ENCODE peak calls at places on chromosomes 1 and 21, in eight cellular contexts. One of them, this sample, is unnamed.

GRCh38 chr1:17013598-17014320 is 2.0 kb upstream of the ATP13A2 start:
- DNase-seq in globus pallidus: peak
- DNase-seq in AG04450: no peak
- DNase-seq in activated T-helper 9 cell treated with anti-CD3 and anti-CD28 coated beads, Interleukin-2, amount 50 U/mL, for 16 hours: no peak
- DNase-seq in GM04504: no peak
- DNase-seq in activated CD4-positive, CD25-positive, alpha-beta regulatory T cell: no peak
- DNase-seq in stimulated activated CD8-positive, alpha-beta memory T cell treated with anti-CD3 and anti-CD28 coated beads, Interleukin-12 subunit alpha, Interleukin-12 subunit beta, amount 100 ng/mL, for 1 hour: no peak
- DNase-seq in fibroblast of the aortic adventitia: no peak
- DNase-seq in this sample: no peak

GRCh38 chr1:27099154-27099903 is 55.6 kb downstream of the SLC9A1 start:
- DNase-seq in AG04450: peak
- DNase-seq in activated T-helper 9 cell treated with anti-CD3 and anti-CD28 coated beads, Interleukin-2, amount 50 U/mL, for 16 hours: no peak
- DNase-seq in GM04504: peak
- DNase-seq in stimulated activated CD8-positive, alpha-beta memory T cell treated with anti-CD3 and anti-CD28 coated beads, Interleukin-12 subunit alpha, Interleukin-12 subunit beta, amount 100 ng/mL, for 1 hour: no peak
- DNase-seq in globus pallidus: no peak
- DNase-seq in activated CD4-positive, CD25-positive, alpha-beta regulatory T cell: no peak
- DNase-seq in fibroblast of the aortic adventitia: peak
- DNase-seq in this sample: no peak

GRCh38 chr1:167876597-167877175 is 37.2 kb downstream of the ADCY10 start:
- DNase-seq in fibroblast of the aortic adventitia: no peak
- DNase-seq in stimulated activated CD8-positive, alpha-beta memory T cell treated with anti-CD3 and anti-CD28 coated beads, Interleukin-12 subunit alpha, Interleukin-12 subunit beta, amount 100 ng/mL, for 1 hour: no peak
- DNase-seq in globus pallidus: no peak
- DNase-seq in GM04504: no peak
- DNase-seq in AG04450: no peak
- DNase-seq in activated CD4-positive, CD25-positive, alpha-beta regulatory T cell: no peak
- DNase-seq in activated T-helper 9 cell treated with anti-CD3 and anti-CD28 coated beads, Interleukin-2, amount 50 U/mL, for 16 hours: no peak
- DNase-seq in this sample: no peak

GRCh38 chr1:169874229-169874628 is 19.5 kb downstream of the SCYL3 start:
- DNase-seq in globus pallidus: no peak
- DNase-seq in activated CD4-positive, CD25-positive, alpha-beta regulatory T cell: no peak
- DNase-seq in fibroblast of the aortic adventitia: peak
- DNase-seq in activated T-helper 9 cell treated with anti-CD3 and anti-CD28 coated beads, Interleukin-2, amount 50 U/mL, for 16 hours: no peak
- DNase-seq in stimulated activated CD8-positive, alpha-beta memory T cell treated with anti-CD3 and anti-CD28 coated beads, Interleukin-12 subunit alpha, Interleukin-12 subunit beta, amount 100 ng/mL, for 1 hour: no peak
- DNase-seq in GM04504: peak
- DNase-seq in AG04450: peak
- DNase-seq in this sample: no peak

GRCh38 chr1:215473943-215474342 is 93.2 kb upstream of the KCTD3 start:
- DNase-seq in stimulated activated CD8-positive, alpha-beta memory T cell treated with anti-CD3 and anti-CD28 coated beads, Interleukin-12 subunit alpha, Interleukin-12 subunit beta, amount 100 ng/mL, for 1 hour: no peak
- DNase-seq in AG04450: no peak
- DNase-seq in activated CD4-positive, CD25-positive, alpha-beta regulatory T cell: no peak
- DNase-seq in fibroblast of the aortic adventitia: peak
- DNase-seq in GM04504: peak
- DNase-seq in activated T-helper 9 cell treated with anti-CD3 and anti-CD28 coated beads, Interleukin-2, amount 50 U/mL, for 16 hours: no peak
- DNase-seq in globus pallidus: no peak
- DNase-seq in this sample: no peak

GRCh38 chr1:179554394-179554793 is 21.4 kb downstream of the NPHS2 start:
- DNase-seq in GM04504: no peak
- DNase-seq in AG04450: no peak
- DNase-seq in activated T-helper 9 cell treated with anti-CD3 and anti-CD28 coated beads, Interleukin-2, amount 50 U/mL, for 16 hours: no peak
- DNase-seq in activated CD4-positive, CD25-positive, alpha-beta regulatory T cell: no peak
- DNase-seq in fibroblast of the aortic adventitia: no peak
- DNase-seq in globus pallidus: no peak
- DNase-seq in stimulated activated CD8-positive, alpha-beta memory T cell treated with anti-CD3 and anti-CD28 coated beads, Interleukin-12 subunit alpha, Interleukin-12 subunit beta, amount 100 ng/mL, for 1 hour: no peak
- DNase-seq in this sample: no peak

GRCh38 chr1:17260738-17261137 is 11.8 kb downstream of the PADI3 start:
- DNase-seq in activated T-helper 9 cell treated with anti-CD3 and anti-CD28 coated beads, Interleukin-2, amount 50 U/mL, for 16 hours: no peak
- DNase-seq in fibroblast of the aortic adventitia: no peak
- DNase-seq in stimulated activated CD8-positive, alpha-beta memory T cell treated with anti-CD3 and anti-CD28 coated beads, Interleukin-12 subunit alpha, Interleukin-12 subunit beta, amount 100 ng/mL, for 1 hour: no peak
- DNase-seq in activated CD4-positive, CD25-positive, alpha-beta regulatory T cell: no peak
- DNase-seq in AG04450: no peak
- DNase-seq in globus pallidus: no peak
- DNase-seq in GM04504: no peak
- DNase-seq in this sample: no peak

GRCh38 chr1:3431266-3431665 is 23.2 kb upstream of the ARHGEF16 start:
- DNase-seq in activated CD4-positive, CD25-positive, alpha-beta regulatory T cell: no peak
- DNase-seq in activated T-helper 9 cell treated with anti-CD3 and anti-CD28 coated beads, Interleukin-2, amount 50 U/mL, for 16 hours: no peak
- DNase-seq in GM04504: no peak
- DNase-seq in fibroblast of the aortic adventitia: no peak
- DNase-seq in AG04450: no peak
- DNase-seq in stimulated activated CD8-positive, alpha-beta memory T cell treated with anti-CD3 and anti-CD28 coated beads, Interleukin-12 subunit alpha, Interleukin-12 subunit beta, amount 100 ng/mL, for 1 hour: no peak
- DNase-seq in globus pallidus: no peak
- DNase-seq in this sample: no peak

GRCh38 chr1:14553711-14554110 is 44.8 kb upstream of the KAZN start:
- DNase-seq in activated CD4-positive, CD25-positive, alpha-beta regulatory T cell: no peak
- DNase-seq in stimulated activated CD8-positive, alpha-beta memory T cell treated with anti-CD3 and anti-CD28 coated beads, Interleukin-12 subunit alpha, Interleukin-12 subunit beta, amount 100 ng/mL, for 1 hour: no peak
- DNase-seq in activated T-helper 9 cell treated with anti-CD3 and anti-CD28 coated beads, Interleukin-2, amount 50 U/mL, for 16 hours: no peak
- DNase-seq in GM04504: no peak
- DNase-seq in globus pallidus: no peak
- DNase-seq in AG04450: no peak
- DNase-seq in fibroblast of the aortic adventitia: no peak
- DNase-seq in this sample: no peak

GRCh38 chr1:44401256-44402228 is 3.5 kb upstream of the RNF220 start:
- DNase-seq in activated CD4-positive, CD25-positive, alpha-beta regulatory T cell: no peak
- DNase-seq in globus pallidus: no peak
- DNase-seq in activated T-helper 9 cell treated with anti-CD3 and anti-CD28 coated beads, Interleukin-2, amount 50 U/mL, for 16 hours: no peak
- DNase-seq in AG04450: no peak
- DNase-seq in stimulated activated CD8-positive, alpha-beta memory T cell treated with anti-CD3 and anti-CD28 coated beads, Interleukin-12 subunit alpha, Interleukin-12 subunit beta, amount 100 ng/mL, for 1 hour: no peak
- DNase-seq in GM04504: no peak
- DNase-seq in fibroblast of the aortic adventitia: no peak
- DNase-seq in this sample: no peak

GRCh38 chr1:182662121-182662890 is 22.1 kb downstream of the RGS8 start:
- DNase-seq in AG04450: no peak
- DNase-seq in activated T-helper 9 cell treated with anti-CD3 and anti-CD28 coated beads, Interleukin-2, amount 50 U/mL, for 16 hours: no peak
- DNase-seq in fibroblast of the aortic adventitia: no peak
- DNase-seq in globus pallidus: peak
- DNase-seq in stimulated activated CD8-positive, alpha-beta memory T cell treated with anti-CD3 and anti-CD28 coated beads, Interleukin-12 subunit alpha, Interleukin-12 subunit beta, amount 100 ng/mL, for 1 hour: no peak
- DNase-seq in GM04504: no peak
- DNase-seq in activated CD4-positive, CD25-positive, alpha-beta regulatory T cell: no peak
- DNase-seq in this sample: no peak

GRCh38 chr1:20233394-20233793 is 47.1 kb upstream of the PLA2G2C start:
- DNase-seq in stimulated activated CD8-positive, alpha-beta memory T cell treated with anti-CD3 and anti-CD28 coated beads, Interleukin-12 subunit alpha, Interleukin-12 subunit beta, amount 100 ng/mL, for 1 hour: no peak
- DNase-seq in AG04450: no peak
- DNase-seq in GM04504: no peak
- DNase-seq in activated CD4-positive, CD25-positive, alpha-beta regulatory T cell: no peak
- DNase-seq in activated T-helper 9 cell treated with anti-CD3 and anti-CD28 coated beads, Interleukin-2, amount 50 U/mL, for 16 hours: no peak
- DNase-seq in globus pallidus: no peak
- DNase-seq in fibroblast of the aortic adventitia: peak
- DNase-seq in this sample: no peak

GRCh38 chr21:33640697-33641338 is 723 bp downstream of the CRYZL1 start:
- DNase-seq in fibroblast of the aortic adventitia: peak
- DNase-seq in GM04504: peak
- DNase-seq in activated T-helper 9 cell treated with anti-CD3 and anti-CD28 coated beads, Interleukin-2, amount 50 U/mL, for 16 hours: no peak
- DNase-seq in globus pallidus: no peak
- DNase-seq in AG04450: no peak
- DNase-seq in stimulated activated CD8-positive, alpha-beta memory T cell treated with anti-CD3 and anti-CD28 coated beads, Interleukin-12 subunit alpha, Interleukin-12 subunit beta, amount 100 ng/mL, for 1 hour: no peak
- DNase-seq in activated CD4-positive, CD25-positive, alpha-beta regulatory T cell: no peak
- DNase-seq in this sample: peak

GRCh38 chr1:156961709-156962108 is 41.3 kb downstream of the LRRC71 start:
- DNase-seq in activated CD4-positive, CD25-positive, alpha-beta regulatory T cell: no peak
- DNase-seq in globus pallidus: no peak
- DNase-seq in AG04450: no peak
- DNase-seq in fibroblast of the aortic adventitia: no peak
- DNase-seq in GM04504: no peak
- DNase-seq in activated T-helper 9 cell treated with anti-CD3 and anti-CD28 coated beads, Interleukin-2, amount 50 U/mL, for 16 hours: no peak
- DNase-seq in stimulated activated CD8-positive, alpha-beta memory T cell treated with anti-CD3 and anti-CD28 coated beads, Interleukin-12 subunit alpha, Interleukin-12 subunit beta, amount 100 ng/mL, for 1 hour: no peak
- DNase-seq in this sample: peak

GRCh38 chr1:85276290-85277026 is at the start of gene BCL10:
- DNase-seq in fibroblast of the aortic adventitia: peak
- DNase-seq in globus pallidus: peak
- DNase-seq in activated T-helper 9 cell treated with anti-CD3 and anti-CD28 coated beads, Interleukin-2, amount 50 U/mL, for 16 hours: peak
- DNase-seq in GM04504: peak
- DNase-seq in stimulated activated CD8-positive, alpha-beta memory T cell treated with anti-CD3 and anti-CD28 coated beads, Interleukin-12 subunit alpha, Interleukin-12 subunit beta, amount 100 ng/mL, for 1 hour: peak
- DNase-seq in AG04450: peak
- DNase-seq in activated CD4-positive, CD25-positive, alpha-beta regulatory T cell: peak
- DNase-seq in this sample: peak

GRCh38 chr1:213681788-213682340 is 305.9 kb upstream of the PROX1 start:
- DNase-seq in globus pallidus: no peak
- DNase-seq in activated CD4-positive, CD25-positive, alpha-beta regulatory T cell: no peak
- DNase-seq in activated T-helper 9 cell treated with anti-CD3 and anti-CD28 coated beads, Interleukin-2, amount 50 U/mL, for 16 hours: no peak
- DNase-seq in GM04504: no peak
- DNase-seq in fibroblast of the aortic adventitia: no peak
- DNase-seq in stimulated activated CD8-positive, alpha-beta memory T cell treated with anti-CD3 and anti-CD28 coated beads, Interleukin-12 subunit alpha, Interleukin-12 subunit beta, amount 100 ng/mL, for 1 hour: no peak
- DNase-seq in AG04450: no peak
- DNase-seq in this sample: no peak

GRCh38 chr1:48018799-48019198 is 21.6 kb upstream of the TRABD2B start:
- DNase-seq in activated CD4-positive, CD25-positive, alpha-beta regulatory T cell: no peak
- DNase-seq in GM04504: no peak
- DNase-seq in globus pallidus: no peak
- DNase-seq in activated T-helper 9 cell treated with anti-CD3 and anti-CD28 coated beads, Interleukin-2, amount 50 U/mL, for 16 hours: no peak
- DNase-seq in AG04450: no peak
- DNase-seq in fibroblast of the aortic adventitia: no peak
- DNase-seq in stimulated activated CD8-positive, alpha-beta memory T cell treated with anti-CD3 and anti-CD28 coated beads, Interleukin-12 subunit alpha, Interleukin-12 subunit beta, amount 100 ng/mL, for 1 hour: no peak
- DNase-seq in this sample: no peak

GRCh38 chr1:219261454-219261853 is 87.8 kb downstream of the LYPLAL1 start:
- DNase-seq in stimulated activated CD8-positive, alpha-beta memory T cell treated with anti-CD3 and anti-CD28 coated beads, Interleukin-12 subunit alpha, Interleukin-12 subunit beta, amount 100 ng/mL, for 1 hour: no peak
- DNase-seq in activated CD4-positive, CD25-positive, alpha-beta regulatory T cell: no peak
- DNase-seq in globus pallidus: no peak
- DNase-seq in activated T-helper 9 cell treated with anti-CD3 and anti-CD28 coated beads, Interleukin-2, amount 50 U/mL, for 16 hours: no peak
- DNase-seq in fibroblast of the aortic adventitia: no peak
- DNase-seq in AG04450: no peak
- DNase-seq in GM04504: no peak
- DNase-seq in this sample: no peak

GRCh38 chr21:27645285-27645684 is 678.4 kb upstream of the ADAMTS5 start:
- DNase-seq in GM04504: no peak
- DNase-seq in stimulated activated CD8-positive, alpha-beta memory T cell treated with anti-CD3 and anti-CD28 coated beads, Interleukin-12 subunit alpha, Interleukin-12 subunit beta, amount 100 ng/mL, for 1 hour: no peak
- DNase-seq in fibroblast of the aortic adventitia: peak
- DNase-seq in globus pallidus: no peak
- DNase-seq in activated T-helper 9 cell treated with anti-CD3 and anti-CD28 coated beads, Interleukin-2, amount 50 U/mL, for 16 hours: no peak
- DNase-seq in AG04450: no peak
- DNase-seq in activated CD4-positive, CD25-positive, alpha-beta regulatory T cell: no peak
- DNase-seq in this sample: no peak

GRCh38 chr1:111736548-111737215 is 2.5 kb downstream of the INKA2 start:
- DNase-seq in AG04450: no peak
- DNase-seq in activated T-helper 9 cell treated with anti-CD3 and anti-CD28 coated beads, Interleukin-2, amount 50 U/mL, for 16 hours: no peak
- DNase-seq in stimulated activated CD8-positive, alpha-beta memory T cell treated with anti-CD3 and anti-CD28 coated beads, Interleukin-12 subunit alpha, Interleukin-12 subunit beta, amount 100 ng/mL, for 1 hour: no peak
- DNase-seq in GM04504: no peak
- DNase-seq in globus pallidus: peak
- DNase-seq in fibroblast of the aortic adventitia: no peak
- DNase-seq in activated CD4-positive, CD25-positive, alpha-beta regulatory T cell: no peak
- DNase-seq in this sample: no peak

GRCh38 chr1:218967836-218968235 is 205.8 kb upstream of the LYPLAL1 start:
- DNase-seq in globus pallidus: no peak
- DNase-seq in AG04450: no peak
- DNase-seq in activated CD4-positive, CD25-positive, alpha-beta regulatory T cell: no peak
- DNase-seq in GM04504: peak
- DNase-seq in activated T-helper 9 cell treated with anti-CD3 and anti-CD28 coated beads, Interleukin-2, amount 50 U/mL, for 16 hours: no peak
- DNase-seq in fibroblast of the aortic adventitia: peak
- DNase-seq in stimulated activated CD8-positive, alpha-beta memory T cell treated with anti-CD3 and anti-CD28 coated beads, Interleukin-12 subunit alpha, Interleukin-12 subunit beta, amount 100 ng/mL, for 1 hour: no peak
- DNase-seq in this sample: no peak

GRCh38 chr1:87115317-87115885 is 201.0 kb downstream of the HS2ST1 start:
- DNase-seq in GM04504: peak
- DNase-seq in globus pallidus: no peak
- DNase-seq in activated T-helper 9 cell treated with anti-CD3 and anti-CD28 coated beads, Interleukin-2, amount 50 U/mL, for 16 hours: no peak
- DNase-seq in AG04450: peak
- DNase-seq in stimulated activated CD8-positive, alpha-beta memory T cell treated with anti-CD3 and anti-CD28 coated beads, Interleukin-12 subunit alpha, Interleukin-12 subunit beta, amount 100 ng/mL, for 1 hour: no peak
- DNase-seq in fibroblast of the aortic adventitia: peak
- DNase-seq in activated CD4-positive, CD25-positive, alpha-beta regulatory T cell: no peak
- DNase-seq in this sample: no peak

GRCh38 chr1:65820983-65821382 is 28.3 kb downstream of the PDE4B start:
- DNase-seq in fibroblast of the aortic adventitia: peak
- DNase-seq in stimulated activated CD8-positive, alpha-beta memory T cell treated with anti-CD3 and anti-CD28 coated beads, Interleukin-12 subunit alpha, Interleukin-12 subunit beta, amount 100 ng/mL, for 1 hour: no peak
- DNase-seq in activated T-helper 9 cell treated with anti-CD3 and anti-CD28 coated beads, Interleukin-2, amount 50 U/mL, for 16 hours: no peak
- DNase-seq in activated CD4-positive, CD25-positive, alpha-beta regulatory T cell: no peak
- DNase-seq in GM04504: peak
- DNase-seq in AG04450: peak
- DNase-seq in globus pallidus: no peak
- DNase-seq in this sample: no peak

GRCh38 chr1:183450086-183450485 is 22.2 kb upstream of the SMG7 start:
- DNase-seq in fibroblast of the aortic adventitia: no peak
- DNase-seq in activated T-helper 9 cell treated with anti-CD3 and anti-CD28 coated beads, Interleukin-2, amount 50 U/mL, for 16 hours: no peak
- DNase-seq in GM04504: no peak
- DNase-seq in activated CD4-positive, CD25-positive, alpha-beta regulatory T cell: no peak
- DNase-seq in stimulated activated CD8-positive, alpha-beta memory T cell treated with anti-CD3 and anti-CD28 coated beads, Interleukin-12 subunit alpha, Interleukin-12 subunit beta, amount 100 ng/mL, for 1 hour: no peak
- DNase-seq in globus pallidus: no peak
- DNase-seq in AG04450: no peak
- DNase-seq in this sample: no peak

GRCh38 chr1:215045647-215046308 is 36.8 kb upstream of the KCNK2 start:
- DNase-seq in globus pallidus: no peak
- DNase-seq in GM04504: peak
- DNase-seq in AG04450: no peak
- DNase-seq in activated CD4-positive, CD25-positive, alpha-beta regulatory T cell: no peak
- DNase-seq in fibroblast of the aortic adventitia: no peak
- DNase-seq in activated T-helper 9 cell treated with anti-CD3 and anti-CD28 coated beads, Interleukin-2, amount 50 U/mL, for 16 hours: no peak
- DNase-seq in stimulated activated CD8-positive, alpha-beta memory T cell treated with anti-CD3 and anti-CD28 coated beads, Interleukin-12 subunit alpha, Interleukin-12 subunit beta, amount 100 ng/mL, for 1 hour: no peak
- DNase-seq in this sample: no peak

GRCh38 chr1:49185455-49185980 is 408.8 kb upstream of the BEND5 start:
- DNase-seq in stimulated activated CD8-positive, alpha-beta memory T cell treated with anti-CD3 and anti-CD28 coated beads, Interleukin-12 subunit alpha, Interleukin-12 subunit beta, amount 100 ng/mL, for 1 hour: no peak
- DNase-seq in globus pallidus: no peak
- DNase-seq in GM04504: no peak
- DNase-seq in activated T-helper 9 cell treated with anti-CD3 and anti-CD28 coated beads, Interleukin-2, amount 50 U/mL, for 16 hours: no peak
- DNase-seq in fibroblast of the aortic adventitia: no peak
- DNase-seq in activated CD4-positive, CD25-positive, alpha-beta regulatory T cell: no peak
- DNase-seq in AG04450: no peak
- DNase-seq in this sample: no peak

GRCh38 chr1:154758346-154758745 is 111.7 kb downstream of the KCNN3 start:
- DNase-seq in stimulated activated CD8-positive, alpha-beta memory T cell treated with anti-CD3 and anti-CD28 coated beads, Interleukin-12 subunit alpha, Interleukin-12 subunit beta, amount 100 ng/mL, for 1 hour: no peak
- DNase-seq in globus pallidus: no peak
- DNase-seq in GM04504: no peak
- DNase-seq in activated CD4-positive, CD25-positive, alpha-beta regulatory T cell: no peak
- DNase-seq in AG04450: no peak
- DNase-seq in activated T-helper 9 cell treated with anti-CD3 and anti-CD28 coated beads, Interleukin-2, amount 50 U/mL, for 16 hours: no peak
- DNase-seq in fibroblast of the aortic adventitia: no peak
- DNase-seq in this sample: peak

GRCh38 chr1:70091811-70092210 is 113.6 kb downstream of the LRRC40 start:
- DNase-seq in fibroblast of the aortic adventitia: no peak
- DNase-seq in activated CD4-positive, CD25-positive, alpha-beta regulatory T cell: no peak
- DNase-seq in activated T-helper 9 cell treated with anti-CD3 and anti-CD28 coated beads, Interleukin-2, amount 50 U/mL, for 16 hours: no peak
- DNase-seq in GM04504: no peak
- DNase-seq in globus pallidus: no peak
- DNase-seq in stimulated activated CD8-positive, alpha-beta memory T cell treated with anti-CD3 and anti-CD28 coated beads, Interleukin-12 subunit alpha, Interleukin-12 subunit beta, amount 100 ng/mL, for 1 hour: no peak
- DNase-seq in AG04450: no peak
- DNase-seq in this sample: no peak

This sample was measured in activated naive CD4-positive, alpha-beta T cell treated with anti-CD3 and anti-CD28 coated beads, Interleukin-2, amount 50 U/mL, for 72 hours.